ENCODE peak calls at places on chromosomes 7 and 10, in eight cellular contexts. M is mammary epithelial cell, X is kidney, V is neuronal stem cell, Q is endothelial cell of umbilical vein, E is fibroblast of lung, H is neural progenitor cell, Z is astrocyte. B is an unnamed sample.

GRCh38 chr10:24518981-24519597 is 204.6 kb downstream of the ARHGAP21 start:
- DNase-seq in M (peak), X (no peak), V (peak), Q (peak), E (peak), H (peak), Z (peak), B (no peak)

GRCh38 chr7:150344299-150344698 is 2.9 kb upstream of the RARRES2 start:
- DNase-seq in M (no peak), X (no peak), V (no peak), Q (no peak), E (no peak), H (no peak), Z (no peak), B (no peak)

GRCh38 chr7:37942934-37943610 is 22.6 kb downstream of the EPDR1 start:
- DNase-seq in M (peak), X (peak), V (peak), Q (no peak), E (peak), H (peak), Z (peak), B (no peak)

GRCh38 chr7:155358066-155358947 is 60.6 kb downstream of the INSIG1 start:
- DNase-seq in M (no peak), X (peak), V (no peak), Q (no peak), E (no peak), H (no peak), Z (no peak), B (no peak)

GRCh38 chr10:31147220-31147608 is 115.5 kb upstream of the ZNF438 start:
- DNase-seq in M (peak), X (no peak), V (no peak), Q (peak), E (peak), H (no peak), Z (peak), B (no peak)

GRCh38 chr10:110274072-110274627 is 30.6 kb downstream of the SMNDC1 start:
- DNase-seq in M (peak), X (no peak), V (no peak), Q (no peak), E (no peak), H (no peak), Z (no peak), B (no peak)

GRCh38 chr7:2950578-2950977 is 93.1 kb downstream of the CARD11 start:
- DNase-seq in M (no peak), X (no peak), V (no peak), Q (no peak), E (no peak), H (no peak), Z (no peak), B (no peak)

GRCh38 chr10:32961892-32962369 is 3.9 kb upstream of the ITGB1 start:
- DNase-seq in M (peak), X (no peak), V (no peak), Q (peak), E (peak), H (no peak), Z (peak), B (no peak)

GRCh38 chr10:86329093-86329710 is 37.4 kb downstream of the GRID1 start:
- DNase-seq in M (no peak), X (peak), V (no peak), Q (no peak), E (no peak), H (no peak), Z (no peak), B (no peak)

DNA sequence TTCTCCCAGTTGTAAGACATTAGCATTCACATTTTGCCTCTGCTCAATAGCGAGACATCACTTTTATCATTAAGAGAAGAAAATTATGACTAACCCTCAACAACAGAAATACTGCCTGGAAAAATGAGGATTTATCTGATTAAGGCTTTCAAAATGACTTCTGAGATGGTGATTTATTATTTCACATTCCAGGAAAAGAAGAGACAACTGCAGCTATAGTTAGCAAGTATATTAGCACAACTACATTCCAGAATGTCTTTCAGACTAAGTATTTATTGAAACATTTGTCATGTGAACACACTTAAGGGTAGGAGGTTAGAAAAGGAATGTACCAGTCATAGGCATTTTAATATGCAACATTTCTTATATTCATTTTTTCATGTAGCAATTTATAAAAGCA is 162.0 kb downstream of the IQUB start:
- DNase-seq in M (no peak), X (no peak), V (no peak), Q (no peak), E (no peak), H (no peak), Z (no peak), B (no peak)
- H3K9ac ChIP-seq in M (no peak), X (no peak), V (no peak), Q (no peak), E (no peak), H (no peak), Z (no peak), B (no peak)

GRCh38 chr10:44380829-44381600 is 3.9 kb downstream of the CXCL12 start:
- DNase-seq in M (no peak), X (peak), V (no peak), Q (no peak), E (no peak), H (no peak), Z (no peak), B (no peak)

GRCh38 chr10:44382131-44382858 is 2.6 kb downstream of the CXCL12 start:
- DNase-seq in M (no peak), X (peak), V (no peak), Q (no peak), E (peak), H (peak), Z (no peak), B (no peak)

GRCh38 chr10:44383749-44384600 is 922 bp downstream of the CXCL12 start:
- DNase-seq in M (peak), X (peak), V (no peak), Q (no peak), E (peak), H (peak), Z (no peak), B (no peak)

GRCh38 chr10:44384601-44385422 is at the start of gene CXCL12:
- DNase-seq in M (peak), X (peak), V (no peak), Q (peak), E (peak), H (peak), Z (no peak), B (no peak)

DNA sequence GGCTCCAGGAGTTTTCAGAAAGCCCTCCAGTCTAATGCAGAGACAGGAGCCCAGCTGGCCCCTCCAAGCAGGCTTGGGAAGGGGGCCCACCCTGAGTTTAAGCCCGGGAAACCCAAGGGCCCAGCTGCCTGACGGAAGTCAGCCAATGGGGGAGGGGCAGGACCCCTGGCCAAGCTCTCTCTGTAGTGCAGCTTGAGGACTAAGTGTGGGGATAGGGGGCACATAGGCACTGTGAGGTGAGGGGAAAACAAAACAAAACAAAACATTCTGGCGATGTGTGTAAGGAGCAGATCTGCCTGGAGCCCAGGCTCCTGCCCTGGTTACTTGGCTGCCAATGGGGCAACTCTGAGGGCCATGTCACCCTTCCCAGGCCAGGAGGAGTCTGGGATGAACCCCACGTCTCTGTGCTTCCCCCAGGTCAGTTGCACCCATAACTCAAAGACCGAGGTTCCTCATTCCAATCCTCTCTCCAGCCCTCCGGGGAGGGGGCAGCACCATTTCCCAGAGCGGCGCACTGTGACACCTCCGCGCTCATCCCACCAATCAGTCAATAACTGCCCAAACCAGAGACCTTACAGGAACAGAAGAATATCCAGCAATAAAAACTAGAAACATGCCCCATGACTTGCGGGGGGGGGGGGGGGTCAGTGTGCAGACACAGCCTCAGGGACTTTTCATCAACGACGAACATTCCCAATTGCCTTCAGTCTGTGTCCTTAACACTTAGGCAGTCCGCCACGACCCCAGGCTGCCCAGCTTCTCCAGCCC is 1.7 kb downstream of the CXCL12 start:
- DNase-seq in M (no peak), X (peak), V (no peak), Q (no peak), E (no peak), H (peak), Z (no peak), B (no peak)
- H3K9ac ChIP-seq in M (no peak), X (peak), V (peak), Q (no peak), E (peak), H (no peak), Z (peak), B (no peak)

GRCh38 chr7:33350577-33350976 is 221.2 kb downstream of the BBS9 start:
- DNase-seq in M (no peak), X (no peak), V (no peak), Q (no peak), E (no peak), H (no peak), Z (no peak), B (no peak)

GRCh38 chr7:33346055-33346454 is 216.7 kb downstream of the BBS9 start:
- DNase-seq in M (no peak), X (no peak), V (no peak), Q (no peak), E (no peak), H (no peak), Z (no peak), B (no peak)

DNA sequence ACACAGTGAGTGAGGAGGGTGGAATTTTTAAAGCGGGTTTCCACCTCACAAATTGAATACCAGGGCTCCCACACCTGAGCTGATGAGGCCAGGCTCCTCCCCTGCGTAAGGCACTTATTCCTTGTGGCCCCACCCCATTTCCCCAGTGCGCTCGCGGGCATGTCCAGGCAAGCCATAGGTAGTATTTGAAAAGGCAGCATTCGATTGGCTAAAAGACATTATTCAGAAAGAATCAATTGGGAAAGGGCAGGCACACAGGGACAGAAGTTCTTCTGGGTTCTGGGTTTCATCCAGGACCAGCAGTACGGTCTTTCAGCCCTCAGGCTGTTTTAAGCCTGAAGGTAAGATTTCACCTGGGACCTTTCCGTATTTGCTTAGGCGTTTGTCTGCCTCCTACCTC is 222.3 kb downstream of the BBS9 start:
- DNase-seq in M (no peak), X (no peak), V (no peak), Q (no peak), E (no peak), H (peak), Z (no peak), B (no peak)
- H3K9ac ChIP-seq in M (no peak), X (no peak), V (no peak), Q (no peak), E (no peak), H (no peak), Z (no peak), B (no peak)

GRCh38 chr10:15791816-15792524 is 68.3 kb downstream of the MINDY3 start:
- DNase-seq in M (no peak), X (no peak), V (no peak), Q (peak), E (no peak), H (no peak), Z (no peak), B (no peak)
- H3K9ac ChIP-seq in M (no peak), X (no peak), V (no peak), Q (no peak), E (no peak), H (no peak), Z (no peak), B (no peak)

GRCh38 chr10:17785276-17785935 is 23.7 kb upstream of the MRC1 start:
- DNase-seq in M (no peak), X (no peak), V (no peak), Q (no peak), E (no peak), H (no peak), Z (no peak), B (no peak)

GRCh38 chr10:17782921-17783665 is 26.1 kb upstream of the MRC1 start:
- DNase-seq in M (peak), X (no peak), V (no peak), Q (peak), E (peak), H (no peak), Z (peak), B (no peak)

GRCh38 chr10:17781856-17782255 is 27.3 kb upstream of the MRC1 start:
- DNase-seq in M (no peak), X (no peak), V (no peak), Q (no peak), E (no peak), H (peak), Z (no peak), B (no peak)

GRCh38 chr10:17784701-17785100 is 24.4 kb upstream of the MRC1 start:
- DNase-seq in M (peak), X (no peak), V (no peak), Q (peak), E (peak), H (no peak), Z (peak), B (no peak)

DNA sequence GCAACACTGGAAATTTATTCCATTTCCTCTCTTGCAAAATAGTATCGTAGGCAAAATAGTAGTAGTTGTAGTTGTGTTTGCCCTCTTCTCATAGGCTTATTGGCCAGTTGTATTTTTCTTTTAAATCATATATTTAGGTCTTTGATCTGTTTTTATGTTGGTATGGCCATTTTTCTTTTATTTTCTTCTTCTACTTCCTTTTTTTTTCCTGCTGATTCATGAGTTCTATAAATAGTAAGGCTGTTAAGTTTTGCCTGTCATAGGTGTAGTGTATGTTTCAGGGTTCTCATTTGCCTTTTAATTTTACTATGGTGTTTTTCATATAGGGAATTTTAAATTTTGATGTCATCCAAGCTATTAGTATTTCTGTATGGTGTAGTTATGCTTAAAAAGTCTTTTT is 25.4 kb upstream of the MRC1 start:
- DNase-seq in M (no peak), X (no peak), V (no peak), Q (no peak), E (no peak), H (no peak), Z (no peak), B (no peak)
- H3K9ac ChIP-seq in M (no peak), X (no peak), V (no peak), Q (no peak), E (no peak), H (no peak), Z (no peak), B (no peak)

DNA sequence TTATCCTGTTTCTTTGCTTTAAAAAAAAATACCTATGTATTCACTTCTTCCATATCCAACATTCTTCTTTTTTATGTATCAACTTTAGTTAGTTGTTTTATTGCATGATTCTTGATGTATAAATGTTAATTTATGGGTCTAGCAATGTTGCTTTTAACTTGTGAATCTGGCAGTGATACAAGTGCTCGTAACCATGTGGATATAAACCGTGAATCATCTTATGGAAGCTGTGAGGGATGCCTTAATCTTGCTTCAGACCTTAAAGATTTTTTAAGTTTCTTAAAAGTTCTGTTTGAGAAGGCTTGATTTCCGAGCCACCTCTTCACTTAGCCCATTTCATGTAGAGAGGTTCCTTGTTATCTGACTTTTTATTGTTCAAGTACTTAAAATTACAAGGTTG is 25.9 kb downstream of the HELLS start:
- DNase-seq in M (no peak), X (no peak), V (no peak), Q (no peak), E (peak), H (no peak), Z (no peak), B (no peak)
- H3K9ac ChIP-seq in M (no peak), X (no peak), V (no peak), Q (no peak), E (no peak), H (no peak), Z (no peak), B (no peak)

GRCh38 chr7:158724658-158725505 is 20.3 kb upstream of the NCAPG2 start:
- DNase-seq in M (no peak), X (no peak), V (no peak), Q (no peak), E (no peak), H (no peak), Z (no peak), B (no peak)

GRCh38 chr7:158723714-158724385 is 19.2 kb upstream of the NCAPG2 start:
- DNase-seq in M (no peak), X (no peak), V (no peak), Q (no peak), E (no peak), H (no peak), Z (no peak), B (no peak)

GRCh38 chr7:158727690-158728089 is 23.1 kb upstream of the NCAPG2 start:
- DNase-seq in M (no peak), X (no peak), V (no peak), Q (no peak), E (no peak), H (no peak), Z (no peak), B (no peak)

GRCh38 chr7:158725506-158725800 is 20.8 kb upstream of the NCAPG2 start:
- DNase-seq in M (no peak), X (no peak), V (no peak), Q (no peak), E (no peak), H (no peak), Z (no peak), B (no peak)

GRCh38 chr7:158726277-158726807 is 21.7 kb upstream of the NCAPG2 start:
- DNase-seq in M (no peak), X (no peak), V (no peak), Q (no peak), E (no peak), H (no peak), Z (no peak), B (no peak)
- H3K9ac ChIP-seq in M (no peak), X (no peak), V (no peak), Q (no peak), E (no peak), H (no peak), Z (no peak), B (no peak)

B was measured in MM.1S.